ENCODE peak calls at places on chromosomes 5 and 9, in four cellular contexts. One of them, this sample, is unnamed.

GRCh38 chr9:29798599-29798998 is 2225.3 kb upstream of the C9orf72 start:
- DNase-seq in endothelial cell of umbilical vein: no peak
- DNase-seq in tibial artery: no peak
- DNase-seq in A549: no peak
- DNase-seq in this sample: no peak

GRCh38 chr5:1448511-1449011 is 3.3 kb upstream of the SLC6A3 start:
- DNase-seq in endothelial cell of umbilical vein: no peak
- DNase-seq in tibial artery: peak; percentile 43
- DNase-seq in A549: no peak
- DNase-seq in this sample: no peak

GRCh38 chr5:163338-163620 is 28.0 kb upstream of the LRRC14B start:
- DNase-seq in endothelial cell of umbilical vein: no peak
- DNase-seq in tibial artery: peak; percentile 47
- DNase-seq in A549: no peak
- DNase-seq in this sample: no peak

GRCh38 chr5:61286446-61287132 is 45.5 kb upstream of the ZSWIM6 start:
- DNase-seq in endothelial cell of umbilical vein: no peak
- DNase-seq in tibial artery: no peak
- DNase-seq in A549: no peak
- DNase-seq in this sample: no peak

GRCh38 chr9:107700902-107701301 is 211.3 kb upstream of the KLF4 start:
- DNase-seq in endothelial cell of umbilical vein: no peak
- DNase-seq in tibial artery: no peak
- DNase-seq in A549: no peak
- DNase-seq in this sample: no peak

GRCh38 chr5:115986358-115986757 is 24.1 kb downstream of the LVRN start:
- DNase-seq in endothelial cell of umbilical vein: peak; percentile 72
- DNase-seq in tibial artery: no peak
- DNase-seq in A549: no peak
- DNase-seq in this sample: peak; percentile 93

GRCh38 chr5:127517110-127517479 is 345 bp upstream of the PRRC1 start:
- DNase-seq in endothelial cell of umbilical vein: no peak
- DNase-seq in tibial artery: no peak
- DNase-seq in A549: no peak
- DNase-seq in this sample: no peak

GRCh38 chr5:72166070-72166979 is 59.0 kb downstream of the MAP1B start:
- DNase-seq in endothelial cell of umbilical vein: peak; percentile 89
- DNase-seq in tibial artery: no peak
- DNase-seq in A549: no peak
- DNase-seq in this sample: peak; percentile 85

GRCh38 chr9:100595391-100596199 is 17.7 kb downstream of the CAVIN4 start:
- DNase-seq in endothelial cell of umbilical vein: peak; percentile 83
- DNase-seq in tibial artery: no peak
- DNase-seq in A549: peak; percentile 57
- DNase-seq in this sample: peak; percentile 76

GRCh38 chr5:134135091-134135655 is 20.7 kb downstream of the TCF7 start:
- DNase-seq in endothelial cell of umbilical vein: no peak
- DNase-seq in tibial artery: peak; percentile 24
- DNase-seq in A549: no peak
- DNase-seq in this sample: no peak

GRCh38 chr5:147415663-147416062 is 94.2 kb downstream of the DPYSL3 start:
- DNase-seq in endothelial cell of umbilical vein: no peak
- DNase-seq in tibial artery: no peak
- DNase-seq in A549: no peak
- DNase-seq in this sample: no peak

GRCh38 chr5:82356808-82357671 is 78.9 kb upstream of the RPS23 start:
- DNase-seq in endothelial cell of umbilical vein: peak; percentile 91
- DNase-seq in tibial artery: peak; percentile 86
- DNase-seq in A549: peak; percentile 85
- DNase-seq in this sample: peak; percentile 96

GRCh38 chr5:133075572-133076536 is 24.0 kb downstream of the HSPA4 start:
- DNase-seq in endothelial cell of umbilical vein: no peak
- DNase-seq in tibial artery: no peak
- DNase-seq in A549: no peak
- DNase-seq in this sample: no peak

GRCh38 chr5:119287547-119288073 is 68.2 kb upstream of the TNFAIP8 start:
- DNase-seq in endothelial cell of umbilical vein: peak; percentile 33
- DNase-seq in tibial artery: no peak
- DNase-seq in A549: peak; percentile 73
- DNase-seq in this sample: no peak

GRCh38 chr9:93466416-93467061 is 13.2 kb upstream of the FAM120AOS start:
- DNase-seq in endothelial cell of umbilical vein: no peak
- DNase-seq in tibial artery: no peak
- DNase-seq in A549: no peak
- DNase-seq in this sample: no peak

GRCh38 chr5:321233-321725 is at the start of gene AHRR:
- DNase-seq in endothelial cell of umbilical vein: peak; percentile 52
- DNase-seq in tibial artery: no peak
- DNase-seq in A549: peak; percentile 57
- DNase-seq in this sample: peak; percentile 76

GRCh38 chr5:157379983-157380382 is 80.0 kb upstream of the NIPAL4 start:
- DNase-seq in endothelial cell of umbilical vein: no peak
- DNase-seq in tibial artery: no peak
- DNase-seq in A549: no peak
- DNase-seq in this sample: no peak

GRCh38 chr5:108801776-108802175 is 54.1 kb downstream of the FER start:
- DNase-seq in endothelial cell of umbilical vein: peak; percentile 84
- DNase-seq in tibial artery: no peak
- DNase-seq in A549: peak; percentile 83
- DNase-seq in this sample: no peak

GRCh38 chr5:59485629-59486439 is 407.7 kb downstream of the PDE4D start:
- DNase-seq in endothelial cell of umbilical vein: peak; percentile 59
- DNase-seq in tibial artery: no peak
- DNase-seq in A549: peak; percentile 64
- DNase-seq in this sample: no peak

GRCh38 chr9:106954562-106954961 is 91.6 kb downstream of the ZNF462 start:
- DNase-seq in endothelial cell of umbilical vein: no peak
- DNase-seq in tibial artery: no peak
- DNase-seq in A549: no peak
- DNase-seq in this sample: no peak

GRCh38 chr9:90943341-90943740 is 141.7 kb downstream of the SYK start:
- DNase-seq in endothelial cell of umbilical vein: no peak
- DNase-seq in tibial artery: no peak
- DNase-seq in A549: no peak
- DNase-seq in this sample: no peak

GRCh38 chr5:168076561-168076991 is 214.9 kb upstream of the WWC1 start:
- DNase-seq in endothelial cell of umbilical vein: no peak
- DNase-seq in tibial artery: no peak
- DNase-seq in A549: peak; percentile 36
- DNase-seq in this sample: peak; percentile 49

GRCh38 chr9:25658587-25658986 is 19.7 kb downstream of the TUSC1 start:
- DNase-seq in endothelial cell of umbilical vein: no peak
- DNase-seq in tibial artery: no peak
- DNase-seq in A549: peak; percentile 1
- DNase-seq in this sample: no peak

GRCh38 chr9:125650271-125650737 is 56.7 kb downstream of the MAPKAP1 start:
- DNase-seq in endothelial cell of umbilical vein: peak; percentile 36
- DNase-seq in tibial artery: no peak
- DNase-seq in A549: no peak
- DNase-seq in this sample: peak; percentile 67

GRCh38 chr9:77893706-77894105 is 137.9 kb downstream of the GNAQ start:
- DNase-seq in endothelial cell of umbilical vein: no peak
- DNase-seq in tibial artery: no peak
- DNase-seq in A549: no peak
- DNase-seq in this sample: no peak

GRCh38 chr9:101561740-101562139 is 28.1 kb downstream of the RNF20 start:
- DNase-seq in endothelial cell of umbilical vein: no peak
- DNase-seq in tibial artery: no peak
- DNase-seq in A549: no peak
- DNase-seq in this sample: no peak

GRCh38 chr5:87754009-87754757 is 341.5 kb upstream of the CCNH start:
- DNase-seq in endothelial cell of umbilical vein: no peak
- DNase-seq in tibial artery: no peak
- DNase-seq in A549: no peak
- DNase-seq in this sample: no peak

GRCh38 chr5:42494414-42494813 is 71.2 kb downstream of the GHR start:
- DNase-seq in endothelial cell of umbilical vein: no peak
- DNase-seq in tibial artery: no peak
- DNase-seq in A549: no peak
- DNase-seq in this sample: no peak

GRCh38 chr5:546376-546908 is 22.2 kb upstream of the SLC9A3 start:
- DNase-seq in endothelial cell of umbilical vein: no peak
- DNase-seq in tibial artery: no peak
- DNase-seq in A549: no peak
- DNase-seq in this sample: no peak

GRCh38 chr9:107020040-107020530 is 157.1 kb downstream of the ZNF462 start:
- DNase-seq in endothelial cell of umbilical vein: no peak
- DNase-seq in tibial artery: no peak
- DNase-seq in A549: no peak
- DNase-seq in this sample: peak; percentile 21

GRCh38 chr9:120733190-120733589 is 18.9 kb upstream of the MEGF9 start:
- DNase-seq in endothelial cell of umbilical vein: no peak
- DNase-seq in tibial artery: peak; percentile 93
- DNase-seq in A549: no peak
- DNase-seq in this sample: peak; percentile 91
- H3K27ac ChIP-seq in endothelial cell of umbilical vein: no peak overlapping the region
- H3K27ac ChIP-seq in tibial artery: peak overlapping the region; percentile 79
- H3K27ac ChIP-seq in A549: peak overlapping the region; percentile 29
- H3K27ac ChIP-seq in this sample: peak overlapping the region; percentile 22

GRCh38 chr5:173012882-173013281 is 29.3 kb downstream of the ATP6V0E1 start:
- DNase-seq in endothelial cell of umbilical vein: no peak
- DNase-seq in tibial artery: no peak
- DNase-seq in A549: no peak
- DNase-seq in this sample: no peak

GRCh38 chr5:173010547-173011464 is 27.2 kb downstream of the ATP6V0E1 start:
- DNase-seq in endothelial cell of umbilical vein: peak; percentile 75
- DNase-seq in tibial artery: peak; percentile 72
- DNase-seq in A549: peak; percentile 54
- DNase-seq in this sample: peak; percentile 78

GRCh38 chr5:173004447-173004846 is 20.9 kb downstream of the ATP6V0E1 start:
- DNase-seq in endothelial cell of umbilical vein: no peak
- DNase-seq in tibial artery: no peak
- DNase-seq in A549: no peak
- DNase-seq in this sample: no peak

GRCh38 chr5:173011602-173012001 is 28.0 kb downstream of the ATP6V0E1 start:
- DNase-seq in endothelial cell of umbilical vein: peak; percentile 33
- DNase-seq in tibial artery: no peak
- DNase-seq in A549: no peak
- DNase-seq in this sample: no peak

GRCh38 chr5:173010021-173010420 is 26.4 kb downstream of the ATP6V0E1 start:
- DNase-seq in endothelial cell of umbilical vein: peak; percentile 31
- DNase-seq in tibial artery: no peak
- DNase-seq in A549: no peak
- DNase-seq in this sample: no peak
- H3K4me1 ChIP-seq in endothelial cell of umbilical vein: peaks cover 2% of the 10 kb centered on the region
- H3K4me1 ChIP-seq in tibial artery: peaks cover 29% of the 10 kb centered on the region
- H3K4me1 ChIP-seq in A549: peaks cover 2% of the 10 kb centered on the region
- H3K4me1 ChIP-seq in this sample: no peaks in the 10 kb centered on the region

GRCh38 chr5:14337603-14338002 is 194.5 kb downstream of the TRIO start:
- DNase-seq in endothelial cell of umbilical vein: no peak
- DNase-seq in tibial artery: peak; percentile 69
- DNase-seq in A549: no peak
- DNase-seq in this sample: no peak

GRCh38 chr5:14339467-14339866 is 196.3 kb downstream of the TRIO start:
- DNase-seq in endothelial cell of umbilical vein: no peak
- DNase-seq in tibial artery: no peak
- DNase-seq in A549: no peak
- DNase-seq in this sample: no peak

GRCh38 chr5:14342306-14342705 is 199.2 kb downstream of the TRIO start:
- DNase-seq in endothelial cell of umbilical vein: peak; percentile 77
- DNase-seq in tibial artery: no peak
- DNase-seq in A549: no peak
- DNase-seq in this sample: no peak

GRCh38 chr5:14343376-14343775 is 200.2 kb downstream of the TRIO start:
- DNase-seq in endothelial cell of umbilical vein: no peak
- DNase-seq in tibial artery: no peak
- DNase-seq in A549: no peak
- DNase-seq in this sample: no peak

GRCh38 chr5:14341571-14342225 is 198.6 kb downstream of the TRIO start:
- DNase-seq in endothelial cell of umbilical vein: peak; percentile 18
- DNase-seq in tibial artery: no peak
- DNase-seq in A549: no peak
- DNase-seq in this sample: no peak
- H3K27ac ChIP-seq in endothelial cell of umbilical vein: peak overlapping the region; percentile 4
- H3K27ac ChIP-seq in tibial artery: peak overlapping the region; percentile 33
- H3K27ac ChIP-seq in A549: no peak overlapping the region
- H3K27ac ChIP-seq in this sample: no peak overlapping the region

DNA sequence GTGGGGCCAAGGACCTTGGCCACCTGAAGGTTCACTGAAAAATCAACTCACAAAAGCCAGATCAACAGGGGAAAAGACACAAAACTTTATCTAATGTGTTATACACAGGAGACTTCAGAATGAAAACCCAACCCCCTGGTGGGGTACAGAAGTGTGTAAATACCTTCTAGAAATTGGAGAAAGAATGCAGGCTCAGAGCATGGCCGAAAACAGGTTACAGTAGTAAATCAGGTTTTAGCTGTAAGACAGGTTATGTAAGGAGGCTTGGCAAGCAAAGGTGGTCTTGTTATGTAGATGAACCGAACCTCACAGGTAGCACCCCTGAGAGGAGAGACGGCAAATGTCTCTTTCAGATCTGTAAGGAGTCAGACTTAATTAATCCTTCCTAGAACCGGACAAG is 10.0 kb downstream of the CEMIP2 start:
- DNase-seq in endothelial cell of umbilical vein: no peak
- DNase-seq in tibial artery: no peak
- DNase-seq in A549: no peak
- DNase-seq in this sample: no peak
- H3K4me1 ChIP-seq in endothelial cell of umbilical vein: peaks cover 21% of the 10 kb centered on the region
- H3K4me1 ChIP-seq in tibial artery: peaks cover 8% of the 10 kb centered on the region
- H3K4me1 ChIP-seq in A549: peaks cover 97% of the 10 kb centered on the region
- H3K4me1 ChIP-seq in this sample: peaks cover 28% of the 10 kb centered on the region